ENCODE peak calls at places on chromosomes 7 and 10, in ten cellular contexts. O, E, L, D, W, T, V, Z, I and K are unnamed samples.

GRCh38 chr10:36602374-36602773 is 523.0 kb upstream of the ANKRD30A start:
- DNase-seq in O (no peak), E (no peak), L (no peak), D (no peak), W (no peak), T (peak; percentile 73), V (no peak), Z (no peak), I (no peak), K (no peak)

GRCh38 chr7:27108390-27109127 is 6.1 kb upstream of the HOXA2 start:
- DNase-seq in O (no peak), E (no peak), L (no peak), D (no peak), W (no peak), T (peak; percentile 69), V (no peak), Z (no peak), I (no peak), K (no peak)

GRCh38 chr7:2927592-2927991 is 83.5 kb upstream of the GNA12 start:
- DNase-seq in O (no peak), E (no peak), L (no peak), D (no peak), W (no peak), T (no peak), V (no peak), Z (no peak), I (no peak), K (no peak)

GRCh38 chr7:113945018-113945938 is 26.5 kb upstream of the PPP1R3A start:
- DNase-seq in O (no peak), E (no peak), L (no peak), D (no peak), W (no peak), T (no peak), V (no peak), Z (no peak), I (no peak), K (no peak)

GRCh38 chr7:50553973-50554372 is 11.2 kb downstream of the DDC start:
- DNase-seq in O (no peak), E (no peak), L (no peak), D (no peak), W (no peak), T (no peak), V (no peak), Z (no peak), I (no peak), K (no peak)

GRCh38 chr10:8056378-8056777 is 1.9 kb downstream of the GATA3 start:
- DNase-seq in O (no peak), E (no peak), L (no peak), D (no peak), W (no peak), T (no peak), V (no peak), Z (no peak), I (no peak), K (no peak)

GRCh38 chr7:116417593-116418345 is 81.8 kb upstream of the CAV2 start:
- DNase-seq in O (no peak), E (peak; percentile 52), L (no peak), D (no peak), W (no peak), T (no peak), V (no peak), Z (no peak), I (no peak), K (no peak)

GRCh38 chr7:94748371-94748770 is 92.4 kb upstream of the SGCE start:
- DNase-seq in O (no peak), E (no peak), L (no peak), D (no peak), W (no peak), T (no peak), V (no peak), Z (no peak), I (no peak), K (no peak)

GRCh38 chr7:81267508-81267907 is 348.7 kb upstream of the SEMA3C start:
- DNase-seq in O (no peak), E (no peak), L (no peak), D (no peak), W (no peak), T (peak; percentile 42), V (no peak), Z (peak; percentile 23), I (no peak), K (no peak)

GRCh38 chr7:135100856-135101255 is 47.0 kb upstream of the TMEM140 start:
- DNase-seq in O (no peak), E (no peak), L (no peak), D (no peak), W (no peak), T (peak; percentile 36), V (no peak), Z (no peak), I (no peak), K (no peak)

GRCh38 chr10:33412261-33413092 is 78.0 kb upstream of the NRP1 start:
- DNase-seq in O (peak; percentile 20), E (peak; percentile 13), L (no peak), D (no peak), W (no peak), T (peak; percentile 94), V (no peak), Z (no peak), I (no peak), K (no peak)

GRCh38 chr10:76017026-76017732 is 585.8 kb downstream of the LRMDA start:
- DNase-seq in O (no peak), E (no peak), L (no peak), D (no peak), W (no peak), T (no peak), V (no peak), Z (no peak), I (no peak), K (no peak)

GRCh38 chr10:100755821-100756220 is 10.4 kb downstream of the PAX2 start:
- DNase-seq in O (no peak), E (no peak), L (no peak), D (no peak), W (no peak), T (no peak), V (no peak), Z (no peak), I (no peak), K (no peak)

GRCh38 chr7:94949532-94949931 is 42.1 kb downstream of the PPP1R9A start:
- DNase-seq in O (no peak), E (no peak), L (no peak), D (no peak), W (no peak), T (no peak), V (no peak), Z (no peak), I (no peak), K (no peak)

GRCh38 chr10:100831742-100832141 is 81.0 kb upstream of the SLF2 start:
- DNase-seq in O (no peak), E (no peak), L (no peak), D (no peak), W (no peak), T (no peak), V (no peak), Z (no peak), I (no peak), K (no peak)

GRCh38 chr10:50470798-50471582 is 152.8 kb downstream of the SGMS1 start:
- DNase-seq in O (no peak), E (no peak), L (no peak), D (no peak), W (no peak), T (peak; percentile 25), V (no peak), Z (no peak), I (no peak), K (no peak)

GRCh38 chr7:97120713-97121457 is 3.4 kb downstream of the SDHAF3 start:
- DNase-seq in O (no peak), E (no peak), L (no peak), D (no peak), W (no peak), T (no peak), V (no peak), Z (no peak), I (no peak), K (no peak)

GRCh38 chr7:44622342-44623151 is 16.1 kb downstream of the OGDH start:
- DNase-seq in O (no peak), E (no peak), L (no peak), D (no peak), W (no peak), T (no peak), V (no peak), Z (no peak), I (no peak), K (no peak)

GRCh38 chr10:116774728-116775151 is 32.4 kb upstream of the HSPA12A start:
- DNase-seq in O (no peak), E (no peak), L (no peak), D (no peak), W (no peak), T (no peak), V (no peak), Z (no peak), I (no peak), K (no peak)

GRCh38 chr10:72834183-72834825 is 59.2 kb upstream of the OIT3 start:
- DNase-seq in O (peak; percentile 72), E (peak; percentile 70), L (peak; percentile 37), D (peak; percentile 54), W (peak; percentile 28), T (peak; percentile 90), V (peak; percentile 16), Z (no peak), I (no peak), K (peak; percentile 38)

GRCh38 chr10:106997721-106998120 is 166.8 kb downstream of the SORCS1 start:
- DNase-seq in O (no peak), E (peak; percentile 32), L (no peak), D (no peak), W (no peak), T (no peak), V (no peak), Z (no peak), I (no peak), K (no peak)

GRCh38 chr7:151120896-151121295 is 34.6 kb downstream of the AGAP3 start:
- DNase-seq in O (no peak), E (no peak), L (no peak), D (no peak), W (no peak), T (no peak), V (no peak), Z (no peak), I (no peak), K (no peak)